ENCODE peak calls at places on chromosome 5, in five cellular contexts. A is HL-60, V is Peyer's patch, R is MM.1S, E is cardiac muscle cell. T is an unnamed sample.

GRCh38 chr5:1400936-1401335 is 44.3 kb downstream of the SLC6A3 start:
- DNase-seq in A (no peak), V (no peak), R (no peak), E (no peak), T (no peak)

GRCh38 chr5:104053057-104053666 is 490.6 kb upstream of the NUDT12 start:
- DNase-seq in A (no peak), V (no peak), R (peak; percentile 61), E (no peak), T (no peak)

GRCh38 chr5:117731445-117731844 is 1156.8 kb upstream of the SEMA6A start:
- DNase-seq in A (no peak), V (no peak), R (no peak), E (peak; percentile 4), T (no peak)

GRCh38 chr5:88486466-88486865 is 217.8 kb upstream of the TMEM161B start:
- DNase-seq in A (no peak), V (no peak), R (no peak), E (no peak), T (no peak)

GRCh38 chr5:110055301-110055700 is 365.6 kb downstream of the MAN2A1 start:
- DNase-seq in A (no peak), V (no peak), R (peak; percentile 33), E (no peak), T (no peak)

GRCh38 chr5:54993318-54993717 is 7.9 kb upstream of the ESM1 start:
- DNase-seq in A (no peak), V (no peak), R (no peak), E (no peak), T (no peak)

GRCh38 chr5:31900296-31900865 is 261.4 kb downstream of the PDZD2 start:
- DNase-seq in A (no peak), V (no peak), R (no peak), E (no peak), T (no peak)

GRCh38 chr5:16782227-16782626 is 153.9 kb downstream of the MYO10 start:
- DNase-seq in A (no peak), V (no peak), R (no peak), E (no peak), T (no peak)

GRCh38 chr5:180156141-180156540 is 52.9 kb downstream of the RASGEF1C start:
- DNase-seq in A (no peak), V (no peak), R (no peak), E (no peak), T (peak; percentile 4)

GRCh38 chr5:133635051-133635450 is 22.7 kb upstream of the FSTL4 start:
- DNase-seq in A (no peak), V (no peak), R (no peak), E (peak; percentile 10), T (no peak)

DNA sequence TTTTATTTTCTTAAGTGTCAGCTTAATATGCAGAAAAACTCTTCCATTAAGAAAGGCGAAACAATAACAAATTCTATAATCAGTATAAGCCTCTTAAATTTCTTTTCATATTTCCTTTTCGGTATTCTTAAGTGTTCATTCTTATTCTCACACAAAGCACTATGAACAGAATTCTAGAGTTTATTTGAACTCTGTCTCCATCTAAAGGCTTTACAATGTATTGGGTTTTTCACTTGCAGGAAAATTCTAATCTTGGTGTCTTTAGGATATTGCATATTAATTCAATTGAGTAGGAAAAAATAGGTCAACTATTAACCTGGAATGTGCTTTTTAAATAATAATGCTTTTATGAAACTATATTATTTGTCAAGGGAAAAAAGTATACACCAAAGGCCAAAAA is 166.6 kb downstream of the SLF1 start:
- DNase-seq in A (no peak), V (no peak), R (peak; percentile 24), E (no peak), T (no peak)
- TF ChIP-seq CTCF in A (no peak), V (no peak), R (peak; percentile 25), E (no peak), T (no peak)

DNA sequence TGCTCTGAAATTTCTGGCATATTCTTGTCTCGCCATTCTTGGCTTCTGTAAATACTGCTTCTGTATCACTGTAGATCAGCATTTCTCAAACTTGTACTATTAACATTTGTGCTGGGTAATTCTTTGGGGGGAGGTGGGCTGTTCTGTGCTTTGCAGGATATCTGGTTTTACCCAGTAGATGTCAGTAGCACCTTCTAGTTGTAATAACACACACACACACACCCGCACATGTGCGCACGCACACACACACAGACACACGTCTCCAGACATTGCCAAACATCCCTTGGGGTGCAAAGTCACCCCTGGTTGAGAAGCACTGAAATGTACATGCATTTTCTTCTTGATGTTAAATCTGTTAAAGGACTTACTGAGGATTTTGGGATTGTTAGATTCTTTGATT is 304.1 kb downstream of the MAT2B start:
- DNase-seq in A (peak; percentile 36), V (no peak), R (no peak), E (peak; percentile 42), T (no peak)
- TF ChIP-seq CTCF in A (no peak), V (no peak), R (no peak), E (peak; percentile 15), T (no peak)

GRCh38 chr5:176870110-176870591 is 29.0 kb downstream of the HK3 start:
- DNase-seq in A (no peak), V (no peak), R (peak; percentile 9), E (peak; percentile 65), T (no peak)
- TF ChIP-seq CTCF in A (no peak), V (peak; percentile 22), R (peak; percentile 36), E (peak; percentile 57), T (no peak)

GRCh38 chr5:74248576-74248975 is 392.0 kb downstream of the ENC1 start:
- DNase-seq in A (no peak), V (no peak), R (no peak), E (no peak), T (no peak)
- TF ChIP-seq CTCF in A (no peak), V (no peak), R (no peak), E (no peak), T (no peak)

DNA sequence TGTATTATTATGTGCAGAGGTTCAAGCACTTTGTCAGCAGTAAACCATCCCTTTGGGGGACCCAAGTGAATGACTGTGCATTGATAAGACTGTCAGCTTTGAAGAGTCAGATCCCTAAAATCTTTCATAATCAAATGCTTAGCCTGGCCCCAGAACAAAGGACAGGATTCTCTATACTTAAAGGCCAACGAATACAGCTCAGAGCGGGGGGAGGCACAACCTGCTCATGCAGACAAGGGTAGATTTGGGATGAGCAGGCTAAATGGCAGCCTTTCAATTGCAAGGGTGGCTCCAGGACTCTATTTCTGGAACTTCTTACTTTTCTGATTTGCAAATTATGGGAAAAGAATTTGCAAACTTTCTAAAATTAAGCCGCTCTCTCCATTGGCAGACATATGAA is 66.4 kb downstream of the ELL2 start:
- DNase-seq in A (no peak), V (no peak), R (no peak), E (no peak), T (no peak)
- TF ChIP-seq CTCF in A (no peak), V (no peak), R (no peak), E (no peak), T (no peak)

GRCh38 chr5:112121268-112121667 is 297.8 kb downstream of the EPB41L4A start:
- DNase-seq in A (no peak), V (no peak), R (no peak), E (no peak), T (no peak)

GRCh38 chr5:112122353-112122752 is 296.7 kb downstream of the EPB41L4A start:
- DNase-seq in A (no peak), V (no peak), R (no peak), E (no peak), T (no peak)

GRCh38 chr5:112119527-112119926 is 299.6 kb downstream of the EPB41L4A start:
- DNase-seq in A (peak; percentile 17), V (no peak), R (no peak), E (no peak), T (no peak)

GRCh38 chr5:112123060-112123459 is 296.0 kb downstream of the EPB41L4A start:
- DNase-seq in A (no peak), V (no peak), R (no peak), E (no peak), T (no peak)

GRCh38 chr5:112119969-112120368 is 299.1 kb downstream of the EPB41L4A start:
- DNase-seq in A (peak; percentile 6), V (no peak), R (no peak), E (no peak), T (no peak)
- TF ChIP-seq CTCF in A (no peak), V (no peak), R (no peak), E (no peak), T (no peak)

GRCh38 chr5:15731686-15732085 is 231.7 kb downstream of the FBXL7 start:
- DNase-seq in A (no peak), V (no peak), R (no peak), E (peak; percentile 46), T (no peak)

GRCh38 chr5:15737882-15738677 is 238.1 kb downstream of the FBXL7 start:
- DNase-seq in A (no peak), V (no peak), R (no peak), E (peak; percentile 43), T (no peak)

GRCh38 chr5:15740383-15740782 is 240.4 kb downstream of the FBXL7 start:
- DNase-seq in A (no peak), V (no peak), R (no peak), E (no peak), T (no peak)

GRCh38 chr5:15734058-15734457 is 234.1 kb downstream of the FBXL7 start:
- DNase-seq in A (no peak), V (no peak), R (no peak), E (no peak), T (no peak)

DNA sequence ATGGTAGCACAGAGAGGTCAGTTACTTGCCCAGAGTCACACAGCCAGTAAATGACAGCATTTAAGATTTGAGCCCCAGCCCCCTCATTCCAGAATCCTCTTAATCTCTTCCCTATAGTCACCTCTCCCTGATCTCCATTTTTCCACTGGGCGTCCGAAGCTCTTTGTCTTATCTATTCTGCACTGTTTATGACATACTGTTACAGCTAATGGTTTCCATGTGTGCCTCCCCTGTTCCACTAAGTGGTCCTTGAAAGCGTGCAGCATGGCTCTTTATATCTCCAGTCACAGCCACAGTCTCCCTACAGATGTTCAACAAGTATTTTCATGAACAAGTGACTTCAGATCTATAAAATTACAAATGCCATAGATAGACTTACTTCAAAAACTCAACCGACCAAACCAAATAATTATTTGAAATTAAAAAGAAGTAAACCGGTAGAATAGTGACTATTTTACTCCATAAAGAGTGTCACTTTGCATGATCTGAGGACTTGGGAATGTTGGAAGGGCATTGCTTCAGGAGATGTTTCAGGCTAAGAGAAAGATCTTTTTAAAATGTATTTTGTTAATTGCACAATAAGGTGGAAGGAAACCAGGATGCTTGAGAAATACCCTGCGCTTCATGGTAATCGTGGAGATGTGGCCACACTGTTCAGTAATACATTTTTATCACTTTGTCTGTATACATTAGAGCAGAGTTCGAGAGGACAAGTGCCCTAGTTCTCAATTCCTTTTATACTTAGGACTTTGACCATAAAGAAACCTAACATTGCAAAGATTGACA is 237.2 kb downstream of the FBXL7 start:
- DNase-seq in A (no peak), V (no peak), R (no peak), E (peak; percentile 76), T (no peak)
- TF ChIP-seq CTCF in A (no peak), V (no peak), R (no peak), E (no peak), T (no peak)

DNA sequence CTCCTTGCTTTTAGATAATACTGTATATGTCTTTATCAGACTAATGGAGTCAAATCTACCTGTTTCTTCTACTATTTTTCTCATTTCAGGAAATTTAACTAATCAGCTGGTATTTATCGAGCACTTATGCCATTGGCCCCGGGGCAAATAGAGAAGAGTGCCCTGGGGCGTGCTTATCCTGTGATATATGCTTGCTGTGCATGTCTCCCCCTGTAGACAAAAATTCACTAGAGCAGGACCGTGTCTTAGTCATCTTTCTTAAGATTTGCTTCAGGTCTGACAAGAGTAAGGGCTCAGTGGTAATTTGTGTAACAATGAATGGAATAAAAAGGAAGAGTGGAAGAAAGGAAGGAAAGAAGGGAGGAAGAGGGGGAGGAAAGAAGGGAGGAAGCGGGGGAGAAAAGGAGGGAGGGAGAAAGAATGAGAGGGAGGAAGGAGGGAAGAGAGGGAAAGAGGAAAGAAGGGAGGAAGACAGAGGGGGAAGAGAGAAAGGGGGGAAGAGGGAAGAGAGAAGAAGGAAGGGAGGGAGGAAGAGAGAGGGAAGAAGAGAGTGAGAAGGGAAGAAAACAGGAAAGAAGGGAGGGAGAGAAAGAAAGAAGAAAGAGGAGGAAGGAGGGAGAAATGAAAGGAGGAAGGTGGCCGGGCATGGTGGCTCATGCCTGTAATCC is 295.7 kb upstream of the PANK3 start:
- DNase-seq in A (no peak), V (no peak), R (no peak), E (peak; percentile 34), T (no peak)
- TF ChIP-seq CTCF in A (no peak), V (peak; percentile 8), R (no peak), E (peak; percentile 37), T (no peak)